ENCODE peak calls at places on chromosomes 12 and 14, in ten cellular contexts. One of them, this sample, is unnamed.

GRCh38 chr12:15535287-15535895 is 213.1 kb downstream of the PTPRO start:
- DNase-seq in RCC 7860: no peak
- DNase-seq in activated T-helper 2 cell treated with anti-CD3 and anti-CD28 coated beads, Interferon-gamma antibody, Interleukin-2, Interleukin-4, amounts not matched to agents 10 μg/mL and 5 μg/mL and 100 μg/mL, durations not matched to agents 14 hours and 24 hours and 36 hours: no peak
- DNase-seq in vagina: no peak
- DNase-seq in D341Med: no peak
- DNase-seq in left cardiac atrium: no peak
- DNase-seq in mesenteric fat pad: no peak
- DNase-seq in brain microvascular endothelial cell: no peak
- DNase-seq in mesenchymal stem cell: no peak
- DNase-seq in RWPE1: no peak
- DNase-seq in this sample: no peak

GRCh38 chr14:75715926-75716780 is 55.1 kb downstream of the TTLL5 start:
- DNase-seq in vagina: no peak
- DNase-seq in RWPE1: no peak
- DNase-seq in brain microvascular endothelial cell: no peak
- DNase-seq in left cardiac atrium: no peak
- DNase-seq in D341Med: no peak
- DNase-seq in RCC 7860: peak
- DNase-seq in activated T-helper 2 cell treated with anti-CD3 and anti-CD28 coated beads, Interferon-gamma antibody, Interleukin-2, Interleukin-4, amounts not matched to agents 10 μg/mL and 5 μg/mL and 100 μg/mL, durations not matched to agents 14 hours and 24 hours and 36 hours: no peak
- DNase-seq in mesenchymal stem cell: peak
- DNase-seq in mesenteric fat pad: no peak
- DNase-seq in this sample: no peak

GRCh38 chr12:54125950-54126695 is 62.7 kb downstream of the SMUG1 start:
- DNase-seq in mesenteric fat pad: no peak
- DNase-seq in left cardiac atrium: no peak
- DNase-seq in mesenchymal stem cell: no peak
- DNase-seq in D341Med: no peak
- DNase-seq in activated T-helper 2 cell treated with anti-CD3 and anti-CD28 coated beads, Interferon-gamma antibody, Interleukin-2, Interleukin-4, amounts not matched to agents 10 μg/mL and 5 μg/mL and 100 μg/mL, durations not matched to agents 14 hours and 24 hours and 36 hours: no peak
- DNase-seq in RWPE1: no peak
- DNase-seq in brain microvascular endothelial cell: no peak
- DNase-seq in RCC 7860: no peak
- DNase-seq in vagina: peak
- DNase-seq in this sample: no peak

GRCh38 chr14:93369393-93370266 is 22.6 kb downstream of the COX8C start:
- DNase-seq in RWPE1: no peak
- DNase-seq in mesenteric fat pad: no peak
- DNase-seq in brain microvascular endothelial cell: no peak
- DNase-seq in mesenchymal stem cell: no peak
- DNase-seq in D341Med: no peak
- DNase-seq in activated T-helper 2 cell treated with anti-CD3 and anti-CD28 coated beads, Interferon-gamma antibody, Interleukin-2, Interleukin-4, amounts not matched to agents 10 μg/mL and 5 μg/mL and 100 μg/mL, durations not matched to agents 14 hours and 24 hours and 36 hours: no peak
- DNase-seq in RCC 7860: no peak
- DNase-seq in vagina: no peak
- DNase-seq in left cardiac atrium: no peak
- DNase-seq in this sample: peak

GRCh38 chr14:74858022-74858421 is 17.9 kb downstream of the PROX2 start:
- DNase-seq in activated T-helper 2 cell treated with anti-CD3 and anti-CD28 coated beads, Interferon-gamma antibody, Interleukin-2, Interleukin-4, amounts not matched to agents 10 μg/mL and 5 μg/mL and 100 μg/mL, durations not matched to agents 14 hours and 24 hours and 36 hours: no peak
- DNase-seq in RWPE1: no peak
- DNase-seq in RCC 7860: no peak
- DNase-seq in vagina: no peak
- DNase-seq in D341Med: no peak
- DNase-seq in left cardiac atrium: no peak
- DNase-seq in mesenchymal stem cell: no peak
- DNase-seq in brain microvascular endothelial cell: no peak
- DNase-seq in mesenteric fat pad: no peak
- DNase-seq in this sample: no peak

GRCh38 chr12:78898416-78898815 is 33.8 kb downstream of the SYT1 start:
- DNase-seq in D341Med: peak
- DNase-seq in mesenteric fat pad: no peak
- DNase-seq in vagina: no peak
- DNase-seq in RCC 7860: no peak
- DNase-seq in activated T-helper 2 cell treated with anti-CD3 and anti-CD28 coated beads, Interferon-gamma antibody, Interleukin-2, Interleukin-4, amounts not matched to agents 10 μg/mL and 5 μg/mL and 100 μg/mL, durations not matched to agents 14 hours and 24 hours and 36 hours: no peak
- DNase-seq in left cardiac atrium: peak
- DNase-seq in RWPE1: no peak
- DNase-seq in mesenchymal stem cell: no peak
- DNase-seq in brain microvascular endothelial cell: no peak
- DNase-seq in this sample: no peak

GRCh38 chr14:38592764-38593442 is 337.0 kb upstream of the CLEC14A start:
- DNase-seq in RWPE1: no peak
- DNase-seq in RCC 7860: no peak
- DNase-seq in brain microvascular endothelial cell: no peak
- DNase-seq in D341Med: no peak
- DNase-seq in vagina: no peak
- DNase-seq in mesenchymal stem cell: no peak
- DNase-seq in activated T-helper 2 cell treated with anti-CD3 and anti-CD28 coated beads, Interferon-gamma antibody, Interleukin-2, Interleukin-4, amounts not matched to agents 10 μg/mL and 5 μg/mL and 100 μg/mL, durations not matched to agents 14 hours and 24 hours and 36 hours: no peak
- DNase-seq in mesenteric fat pad: no peak
- DNase-seq in left cardiac atrium: no peak
- DNase-seq in this sample: no peak

GRCh38 chr14:106622200-106622745 is 1095.9 kb downstream of the TMEM121 start:
- DNase-seq in RWPE1: no peak
- DNase-seq in mesenteric fat pad: no peak
- DNase-seq in D341Med: no peak
- DNase-seq in mesenchymal stem cell: no peak
- DNase-seq in RCC 7860: no peak
- DNase-seq in activated T-helper 2 cell treated with anti-CD3 and anti-CD28 coated beads, Interferon-gamma antibody, Interleukin-2, Interleukin-4, amounts not matched to agents 10 μg/mL and 5 μg/mL and 100 μg/mL, durations not matched to agents 14 hours and 24 hours and 36 hours: no peak
- DNase-seq in brain microvascular endothelial cell: no peak
- DNase-seq in left cardiac atrium: no peak
- DNase-seq in vagina: no peak
- DNase-seq in this sample: no peak

GRCh38 chr12:69065804-69066203 is 132.8 kb upstream of the CPM start:
- DNase-seq in brain microvascular endothelial cell: no peak
- DNase-seq in mesenteric fat pad: no peak
- DNase-seq in left cardiac atrium: no peak
- DNase-seq in vagina: no peak
- DNase-seq in mesenchymal stem cell: no peak
- DNase-seq in D341Med: no peak
- DNase-seq in RWPE1: peak
- DNase-seq in RCC 7860: no peak
- DNase-seq in activated T-helper 2 cell treated with anti-CD3 and anti-CD28 coated beads, Interferon-gamma antibody, Interleukin-2, Interleukin-4, amounts not matched to agents 10 μg/mL and 5 μg/mL and 100 μg/mL, durations not matched to agents 14 hours and 24 hours and 36 hours: no peak
- DNase-seq in this sample: no peak

GRCh38 chr12:15778126-15778525 is 11.1 kb downstream of the EPS8 start:
- DNase-seq in vagina: no peak
- DNase-seq in RWPE1: no peak
- DNase-seq in mesenteric fat pad: no peak
- DNase-seq in D341Med: no peak
- DNase-seq in mesenchymal stem cell: no peak
- DNase-seq in brain microvascular endothelial cell: no peak
- DNase-seq in RCC 7860: peak
- DNase-seq in activated T-helper 2 cell treated with anti-CD3 and anti-CD28 coated beads, Interferon-gamma antibody, Interleukin-2, Interleukin-4, amounts not matched to agents 10 μg/mL and 5 μg/mL and 100 μg/mL, durations not matched to agents 14 hours and 24 hours and 36 hours: no peak
- DNase-seq in left cardiac atrium: no peak
- DNase-seq in this sample: no peak

GRCh38 chr14:73463411-73463810 is 5.1 kb upstream of the NUMB start:
- DNase-seq in brain microvascular endothelial cell: peak
- DNase-seq in mesenteric fat pad: no peak
- DNase-seq in RWPE1: peak
- DNase-seq in RCC 7860: peak
- DNase-seq in activated T-helper 2 cell treated with anti-CD3 and anti-CD28 coated beads, Interferon-gamma antibody, Interleukin-2, Interleukin-4, amounts not matched to agents 10 μg/mL and 5 μg/mL and 100 μg/mL, durations not matched to agents 14 hours and 24 hours and 36 hours: peak
- DNase-seq in left cardiac atrium: peak
- DNase-seq in vagina: no peak
- DNase-seq in mesenchymal stem cell: peak
- DNase-seq in D341Med: no peak
- DNase-seq in this sample: peak

GRCh38 chr14:81450976-81451375 is 50.9 kb upstream of the STON2 start:
- DNase-seq in left cardiac atrium: no peak
- DNase-seq in vagina: no peak
- DNase-seq in D341Med: no peak
- DNase-seq in brain microvascular endothelial cell: no peak
- DNase-seq in mesenteric fat pad: no peak
- DNase-seq in RWPE1: no peak
- DNase-seq in activated T-helper 2 cell treated with anti-CD3 and anti-CD28 coated beads, Interferon-gamma antibody, Interleukin-2, Interleukin-4, amounts not matched to agents 10 μg/mL and 5 μg/mL and 100 μg/mL, durations not matched to agents 14 hours and 24 hours and 36 hours: no peak
- DNase-seq in RCC 7860: no peak
- DNase-seq in mesenchymal stem cell: no peak
- DNase-seq in this sample: no peak

GRCh38 chr14:95885866-95886265 is 9.2 kb downstream of the TUNAR start:
- DNase-seq in left cardiac atrium: no peak
- DNase-seq in vagina: no peak
- DNase-seq in mesenteric fat pad: no peak
- DNase-seq in RWPE1: no peak
- DNase-seq in RCC 7860: no peak
- DNase-seq in mesenchymal stem cell: no peak
- DNase-seq in activated T-helper 2 cell treated with anti-CD3 and anti-CD28 coated beads, Interferon-gamma antibody, Interleukin-2, Interleukin-4, amounts not matched to agents 10 μg/mL and 5 μg/mL and 100 μg/mL, durations not matched to agents 14 hours and 24 hours and 36 hours: no peak
- DNase-seq in D341Med: no peak
- DNase-seq in brain microvascular endothelial cell: no peak
- DNase-seq in this sample: no peak

GRCh38 chr12:30181334-30181733 is 397.6 kb upstream of the TMTC1 start:
- DNase-seq in D341Med: no peak
- DNase-seq in activated T-helper 2 cell treated with anti-CD3 and anti-CD28 coated beads, Interferon-gamma antibody, Interleukin-2, Interleukin-4, amounts not matched to agents 10 μg/mL and 5 μg/mL and 100 μg/mL, durations not matched to agents 14 hours and 24 hours and 36 hours: no peak
- DNase-seq in mesenchymal stem cell: no peak
- DNase-seq in vagina: no peak
- DNase-seq in left cardiac atrium: no peak
- DNase-seq in RCC 7860: no peak
- DNase-seq in brain microvascular endothelial cell: no peak
- DNase-seq in RWPE1: no peak
- DNase-seq in mesenteric fat pad: no peak
- DNase-seq in this sample: no peak

GRCh38 chr12:104486416-104486815 is 29.7 kb downstream of the CHST11 start:
- DNase-seq in left cardiac atrium: no peak
- DNase-seq in D341Med: no peak
- DNase-seq in RWPE1: no peak
- DNase-seq in brain microvascular endothelial cell: no peak
- DNase-seq in mesenchymal stem cell: no peak
- DNase-seq in mesenteric fat pad: no peak
- DNase-seq in vagina: no peak
- DNase-seq in activated T-helper 2 cell treated with anti-CD3 and anti-CD28 coated beads, Interferon-gamma antibody, Interleukin-2, Interleukin-4, amounts not matched to agents 10 μg/mL and 5 μg/mL and 100 μg/mL, durations not matched to agents 14 hours and 24 hours and 36 hours: no peak
- DNase-seq in RCC 7860: no peak
- DNase-seq in this sample: no peak

GRCh38 chr12:62588916-62589315 is 122.3 kb downstream of the MON2 start:
- DNase-seq in left cardiac atrium: no peak
- DNase-seq in activated T-helper 2 cell treated with anti-CD3 and anti-CD28 coated beads, Interferon-gamma antibody, Interleukin-2, Interleukin-4, amounts not matched to agents 10 μg/mL and 5 μg/mL and 100 μg/mL, durations not matched to agents 14 hours and 24 hours and 36 hours: no peak
- DNase-seq in D341Med: no peak
- DNase-seq in mesenchymal stem cell: peak
- DNase-seq in RWPE1: no peak
- DNase-seq in brain microvascular endothelial cell: peak
- DNase-seq in RCC 7860: no peak
- DNase-seq in mesenteric fat pad: no peak
- DNase-seq in vagina: no peak
- DNase-seq in this sample: no peak

GRCh38 chr14:31261859-31262739 is 54.5 kb upstream of the HECTD1 start:
- DNase-seq in vagina: no peak
- DNase-seq in brain microvascular endothelial cell: no peak
- DNase-seq in RWPE1: no peak
- DNase-seq in activated T-helper 2 cell treated with anti-CD3 and anti-CD28 coated beads, Interferon-gamma antibody, Interleukin-2, Interleukin-4, amounts not matched to agents 10 μg/mL and 5 μg/mL and 100 μg/mL, durations not matched to agents 14 hours and 24 hours and 36 hours: no peak
- DNase-seq in mesenteric fat pad: no peak
- DNase-seq in RCC 7860: peak
- DNase-seq in mesenchymal stem cell: peak
- DNase-seq in left cardiac atrium: no peak
- DNase-seq in D341Med: peak
- DNase-seq in this sample: peak

GRCh38 chr14:85217412-85217811 is 312.5 kb upstream of the FLRT2 start:
- DNase-seq in D341Med: no peak
- DNase-seq in mesenchymal stem cell: peak
- DNase-seq in left cardiac atrium: no peak
- DNase-seq in RCC 7860: no peak
- DNase-seq in vagina: no peak
- DNase-seq in RWPE1: no peak
- DNase-seq in brain microvascular endothelial cell: peak
- DNase-seq in activated T-helper 2 cell treated with anti-CD3 and anti-CD28 coated beads, Interferon-gamma antibody, Interleukin-2, Interleukin-4, amounts not matched to agents 10 μg/mL and 5 μg/mL and 100 μg/mL, durations not matched to agents 14 hours and 24 hours and 36 hours: no peak
- DNase-seq in mesenteric fat pad: no peak
- DNase-seq in this sample: no peak

GRCh38 chr12:62744551-62744950 is 190.4 kb downstream of the PPM1H start:
- DNase-seq in D341Med: no peak
- DNase-seq in mesenteric fat pad: no peak
- DNase-seq in mesenchymal stem cell: peak
- DNase-seq in RCC 7860: peak
- DNase-seq in activated T-helper 2 cell treated with anti-CD3 and anti-CD28 coated beads, Interferon-gamma antibody, Interleukin-2, Interleukin-4, amounts not matched to agents 10 μg/mL and 5 μg/mL and 100 μg/mL, durations not matched to agents 14 hours and 24 hours and 36 hours: no peak
- DNase-seq in vagina: no peak
- DNase-seq in left cardiac atrium: peak
- DNase-seq in RWPE1: no peak
- DNase-seq in brain microvascular endothelial cell: peak
- DNase-seq in this sample: no peak

GRCh38 chr12:47813491-47814196 is 6.1 kb downstream of the HDAC7 start:
- DNase-seq in brain microvascular endothelial cell: no peak
- DNase-seq in vagina: no peak
- DNase-seq in D341Med: no peak
- DNase-seq in mesenteric fat pad: no peak
- DNase-seq in activated T-helper 2 cell treated with anti-CD3 and anti-CD28 coated beads, Interferon-gamma antibody, Interleukin-2, Interleukin-4, amounts not matched to agents 10 μg/mL and 5 μg/mL and 100 μg/mL, durations not matched to agents 14 hours and 24 hours and 36 hours: peak
- DNase-seq in RCC 7860: no peak
- DNase-seq in left cardiac atrium: no peak
- DNase-seq in mesenchymal stem cell: peak
- DNase-seq in RWPE1: no peak
- DNase-seq in this sample: no peak

This sample was measured in epithelial cell of proximal tubule.